ENCODE peak calls at places on chromosomes 5 and 9, in six cellular contexts. One of them, this sample, is unnamed.

GRCh38 chr5:141478321-141478945 is 2.7 kb downstream of the PCDHGC3 start:
- DNase-seq in NCI-H2081: no peak
- DNase-seq in hepatocyte: peak
- DNase-seq in RPMI7951: peak
- DNase-seq in stimulated activated CD8-positive, alpha-beta memory T cell treated with anti-CD3 and anti-CD28 coated beads, Interleukin-15, amount 100 ng/mL, for 24 hours: no peak
- DNase-seq in stimulated activated CD4-positive, alpha-beta T cell treated with anti-CD3 and anti-CD28 coated beads, Interleukin-1b, Interleukin-23, amount 100 ng/mL, for 24 hours: no peak
- DNase-seq in this sample: no peak

GRCh38 chr5:163459465-163459887 is 426 bp downstream of the NUDCD2 start:
- DNase-seq in stimulated activated CD4-positive, alpha-beta T cell treated with anti-CD3 and anti-CD28 coated beads, Interleukin-1b, Interleukin-23, amount 100 ng/mL, for 24 hours: no peak
- DNase-seq in hepatocyte: no peak
- DNase-seq in NCI-H2081: peak
- DNase-seq in stimulated activated CD8-positive, alpha-beta memory T cell treated with anti-CD3 and anti-CD28 coated beads, Interleukin-15, amount 100 ng/mL, for 24 hours: no peak
- DNase-seq in RPMI7951: no peak
- DNase-seq in this sample: no peak

GRCh38 chr9:136095028-136095494 is at the start of gene NACC2:
- DNase-seq in stimulated activated CD8-positive, alpha-beta memory T cell treated with anti-CD3 and anti-CD28 coated beads, Interleukin-15, amount 100 ng/mL, for 24 hours: no peak
- DNase-seq in stimulated activated CD4-positive, alpha-beta T cell treated with anti-CD3 and anti-CD28 coated beads, Interleukin-1b, Interleukin-23, amount 100 ng/mL, for 24 hours: no peak
- DNase-seq in hepatocyte: peak
- DNase-seq in NCI-H2081: peak
- DNase-seq in RPMI7951: peak
- DNase-seq in this sample: peak

GRCh38 chr5:149177911-149178565 is 36.7 kb downstream of the ABLIM3 start:
- DNase-seq in hepatocyte: no peak
- DNase-seq in RPMI7951: no peak
- DNase-seq in stimulated activated CD8-positive, alpha-beta memory T cell treated with anti-CD3 and anti-CD28 coated beads, Interleukin-15, amount 100 ng/mL, for 24 hours: no peak
- DNase-seq in stimulated activated CD4-positive, alpha-beta T cell treated with anti-CD3 and anti-CD28 coated beads, Interleukin-1b, Interleukin-23, amount 100 ng/mL, for 24 hours: no peak
- DNase-seq in NCI-H2081: no peak
- DNase-seq in this sample: no peak

GRCh38 chr9:136564379-136564988 is 18.6 kb upstream of the NOTCH1 start:
- DNase-seq in RPMI7951: no peak
- DNase-seq in NCI-H2081: no peak
- DNase-seq in stimulated activated CD4-positive, alpha-beta T cell treated with anti-CD3 and anti-CD28 coated beads, Interleukin-1b, Interleukin-23, amount 100 ng/mL, for 24 hours: no peak
- DNase-seq in stimulated activated CD8-positive, alpha-beta memory T cell treated with anti-CD3 and anti-CD28 coated beads, Interleukin-15, amount 100 ng/mL, for 24 hours: no peak
- DNase-seq in hepatocyte: no peak
- DNase-seq in this sample: no peak

GRCh38 chr5:139660105-139660915 is 12.2 kb downstream of the CXXC5 start:
- DNase-seq in stimulated activated CD4-positive, alpha-beta T cell treated with anti-CD3 and anti-CD28 coated beads, Interleukin-1b, Interleukin-23, amount 100 ng/mL, for 24 hours: no peak
- DNase-seq in NCI-H2081: no peak
- DNase-seq in stimulated activated CD8-positive, alpha-beta memory T cell treated with anti-CD3 and anti-CD28 coated beads, Interleukin-15, amount 100 ng/mL, for 24 hours: no peak
- DNase-seq in RPMI7951: peak
- DNase-seq in hepatocyte: no peak
- DNase-seq in this sample: peak

GRCh38 chr9:116112236-116112635 is 41.4 kb upstream of the PAPPA start:
- DNase-seq in stimulated activated CD8-positive, alpha-beta memory T cell treated with anti-CD3 and anti-CD28 coated beads, Interleukin-15, amount 100 ng/mL, for 24 hours: no peak
- DNase-seq in hepatocyte: no peak
- DNase-seq in stimulated activated CD4-positive, alpha-beta T cell treated with anti-CD3 and anti-CD28 coated beads, Interleukin-1b, Interleukin-23, amount 100 ng/mL, for 24 hours: no peak
- DNase-seq in NCI-H2081: no peak
- DNase-seq in RPMI7951: no peak
- DNase-seq in this sample: no peak

GRCh38 chr9:36956908-36957307 is 77.2 kb downstream of the PAX5 start:
- DNase-seq in stimulated activated CD8-positive, alpha-beta memory T cell treated with anti-CD3 and anti-CD28 coated beads, Interleukin-15, amount 100 ng/mL, for 24 hours: no peak
- DNase-seq in stimulated activated CD4-positive, alpha-beta T cell treated with anti-CD3 and anti-CD28 coated beads, Interleukin-1b, Interleukin-23, amount 100 ng/mL, for 24 hours: no peak
- DNase-seq in RPMI7951: no peak
- DNase-seq in hepatocyte: no peak
- DNase-seq in NCI-H2081: no peak
- DNase-seq in this sample: no peak

GRCh38 chr9:135328485-135329417 is 150.8 kb upstream of the PPP1R26 start:
- DNase-seq in hepatocyte: no peak
- DNase-seq in stimulated activated CD4-positive, alpha-beta T cell treated with anti-CD3 and anti-CD28 coated beads, Interleukin-1b, Interleukin-23, amount 100 ng/mL, for 24 hours: no peak
- DNase-seq in RPMI7951: no peak
- DNase-seq in NCI-H2081: no peak
- DNase-seq in stimulated activated CD8-positive, alpha-beta memory T cell treated with anti-CD3 and anti-CD28 coated beads, Interleukin-15, amount 100 ng/mL, for 24 hours: no peak
- DNase-seq in this sample: no peak

GRCh38 chr9:118129541-118129940 is 425.3 kb downstream of the TLR4 start:
- DNase-seq in RPMI7951: no peak
- DNase-seq in stimulated activated CD4-positive, alpha-beta T cell treated with anti-CD3 and anti-CD28 coated beads, Interleukin-1b, Interleukin-23, amount 100 ng/mL, for 24 hours: no peak
- DNase-seq in hepatocyte: no peak
- DNase-seq in NCI-H2081: no peak
- DNase-seq in stimulated activated CD8-positive, alpha-beta memory T cell treated with anti-CD3 and anti-CD28 coated beads, Interleukin-15, amount 100 ng/mL, for 24 hours: no peak
- DNase-seq in this sample: no peak

GRCh38 chr9:100222674-100223073 is 123.6 kb downstream of the INVS start:
- DNase-seq in NCI-H2081: no peak
- DNase-seq in hepatocyte: peak
- DNase-seq in stimulated activated CD8-positive, alpha-beta memory T cell treated with anti-CD3 and anti-CD28 coated beads, Interleukin-15, amount 100 ng/mL, for 24 hours: no peak
- DNase-seq in RPMI7951: peak
- DNase-seq in stimulated activated CD4-positive, alpha-beta T cell treated with anti-CD3 and anti-CD28 coated beads, Interleukin-1b, Interleukin-23, amount 100 ng/mL, for 24 hours: no peak
- DNase-seq in this sample: no peak